ENCODE peak calls at places on chromosomes 16 and 17, in six cellular contexts. K is stomach, Z is K562, Y is ovary, I is suprapubic skin, F is uterus. M is an unnamed sample.

GRCh38 chr17:49787932-49788442 is 494 bp upstream of the KAT7 start:
- DNase-seq in I (no peak), F (no peak), Y (peak; percentile 40), Z (no peak), K (no peak), M (no peak)

GRCh38 chr17:17044846-17045561 is 2.7 kb downstream of the MPRIP start:
- DNase-seq in Y (no peak), I (peak; percentile 70), Z (no peak), F (peak; percentile 54), K (peak; percentile 26), M (peak; percentile 81)

GRCh38 chr17:47850692-47851573 is at the start of gene SP6:
- DNase-seq in K (peak; percentile 91), Z (peak; percentile 91), I (no peak), F (peak; percentile 50), Y (peak; percentile 57), M (no peak)

GRCh38 chr17:82367724-82368524 is 3.6 kb upstream of the UTS2R start:
- DNase-seq in K (no peak), F (no peak), Z (peak; percentile 94), I (no peak), Y (no peak), M (no peak)

GRCh38 chr16:71943887-71944286 is 48.6 kb downstream of the IST1 start:
- DNase-seq in I (no peak), F (no peak), Z (no peak), Y (no peak), K (no peak), M (no peak)

GRCh38 chr17:67375761-67376160 is 1.3 kb upstream of the PITPNC1 start:
- DNase-seq in F (no peak), I (no peak), Z (no peak), Y (no peak), K (no peak), M (no peak)

GRCh38 chr17:80861892-80862291 is 129.7 kb upstream of the CHMP6 start:
- DNase-seq in K (no peak), F (no peak), Y (no peak), I (no peak), Z (no peak), M (no peak)

GRCh38 chr16:22347100-22347820 is 27.2 kb downstream of the CDR2 start:
- DNase-seq in Z (no peak), Y (no peak), I (no peak), F (no peak), K (no peak), M (no peak)

GRCh38 chr16:69105501-69106361 is at the start of gene HAS3:
- DNase-seq in Z (peak; percentile 85), F (no peak), K (peak; percentile 65), I (no peak), Y (peak; percentile 41), M (peak; percentile 29)

GRCh38 chr17:74842599-74843351 is 16.9 kb downstream of the GRIN2C start:
- DNase-seq in K (peak; percentile 75), Z (peak; percentile 75), F (peak; percentile 66), Y (peak; percentile 83), I (no peak), M (no peak)

GRCh38 chr17:63698381-63698885 is 1.5 kb downstream of the LIMD2 start:
- DNase-seq in K (peak; percentile 30), Y (no peak), F (no peak), Z (no peak), I (no peak), M (no peak)

GRCh38 chr17:63701477-63702222 is 1.7 kb upstream of the LIMD2 start:
- DNase-seq in Y (no peak), I (peak; percentile 76), F (no peak), K (peak; percentile 41), Z (peak; percentile 41), M (no peak)

GRCh38 chr17:63700528-63701441 is 860 bp upstream of the LIMD2 start:
- DNase-seq in I (no peak), Y (no peak), Z (no peak), K (peak; percentile 27), F (peak; percentile 56), M (peak; percentile 86)

GRCh38 chr17:63698886-63699637 is 863 bp downstream of the LIMD2 start:
- DNase-seq in I (no peak), F (peak; percentile 33), Z (no peak), K (peak; percentile 64), Y (no peak), M (peak; percentile 31)

DNA sequence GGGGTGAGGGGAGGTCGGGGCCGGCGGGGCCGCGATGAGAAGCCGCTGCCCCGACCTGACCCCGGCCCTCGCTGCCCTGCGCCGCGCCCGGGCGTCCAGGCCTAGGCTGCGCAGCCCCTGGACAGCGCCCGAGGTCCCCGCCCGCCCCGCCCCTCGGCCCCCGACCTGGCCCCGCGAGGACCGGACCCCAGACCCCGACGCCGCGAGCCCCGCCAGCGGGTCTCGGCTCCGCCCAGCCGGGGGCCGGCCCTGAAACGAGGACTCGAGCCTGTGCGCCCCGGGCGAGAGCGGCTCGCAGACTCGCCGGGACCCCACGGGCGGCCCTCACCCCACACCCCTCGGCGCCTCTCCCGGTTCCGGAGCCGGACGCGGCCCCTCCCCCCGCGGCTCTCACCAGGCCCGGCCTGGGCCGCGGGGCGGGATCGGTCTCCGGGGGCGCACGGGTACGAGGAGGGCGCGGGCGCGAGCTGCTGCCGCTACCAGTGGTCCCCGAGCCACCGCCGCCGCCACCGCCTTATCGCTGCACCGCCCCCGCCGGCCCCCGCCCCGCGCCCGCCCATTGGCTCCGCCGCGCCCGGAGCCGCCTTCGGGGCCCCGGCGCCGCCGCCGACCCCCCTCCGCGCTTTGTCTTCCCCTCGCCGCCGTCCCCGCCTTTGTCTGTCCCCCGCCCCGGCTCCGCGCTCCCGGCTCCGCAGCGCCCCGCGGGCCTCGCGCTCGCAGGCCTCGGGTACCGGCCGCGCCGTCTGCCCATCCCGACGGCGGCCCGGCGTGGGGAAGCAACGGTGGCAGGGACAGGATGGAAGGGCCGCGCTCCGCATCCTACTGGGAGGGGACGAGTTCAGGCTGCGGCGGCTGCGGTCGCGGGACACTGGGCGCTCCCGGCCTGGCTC is at the start of gene LIMD2:
- DNase-seq in F (peak; percentile 54), Z (peak; percentile 96), Y (peak; percentile 61), K (peak; percentile 66), I (no peak), M (peak; percentile 91)
- TF ChIP-seq POLR2A in F (no peak), Z (no peak), Y (no peak), K (no peak), I (no peak), M (no peak)

DNA sequence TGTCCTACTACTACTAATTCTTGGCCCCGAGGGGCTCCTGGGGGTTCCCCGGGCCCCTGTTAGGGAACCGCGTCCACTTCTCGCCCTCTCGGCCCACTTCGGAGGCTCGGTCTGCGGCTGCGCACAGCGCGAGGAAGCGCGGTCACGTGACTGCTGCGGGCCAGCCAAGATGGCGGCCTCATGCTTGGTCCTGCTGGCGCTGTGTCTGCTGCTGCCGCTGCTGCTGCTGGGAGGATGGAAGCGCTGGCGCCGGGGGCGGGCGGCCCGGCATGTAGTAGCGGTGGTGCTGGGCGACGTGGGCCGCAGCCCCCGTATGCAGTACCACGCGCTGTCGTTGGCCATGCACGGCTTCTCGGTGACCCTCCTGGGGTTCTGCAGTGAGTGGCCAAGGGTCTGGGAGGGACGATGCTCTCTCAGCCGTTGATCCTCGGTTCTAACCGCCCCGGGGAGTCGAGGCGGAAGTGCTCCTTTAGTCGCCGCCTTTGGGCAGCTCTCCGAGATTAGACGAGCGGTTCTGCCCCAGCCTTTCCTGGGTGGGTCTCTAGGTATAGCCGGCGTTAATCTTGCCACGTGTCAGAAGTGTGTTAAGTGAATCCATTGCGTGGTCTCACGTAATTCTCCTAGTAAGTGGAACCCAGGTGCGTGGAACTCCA is at the start of gene ALG1:
- DNase-seq in I (peak; percentile 92), Y (peak; percentile 94), F (peak; percentile 93), Z (peak; percentile 97), K (peak; percentile 91), M (peak; percentile 98)
- TF ChIP-seq POLR2A in I (peak; percentile 56), Y (peak; percentile 65), F (peak; percentile 36), Z (peak; percentile 97), K (no peak), M (no peak)

GRCh38 chr17:6555331-6556120 is 829 bp downstream of the PITPNM3 start:
- DNase-seq in I (no peak), F (no peak), K (peak; percentile 55), Y (peak; percentile 57), Z (no peak), M (no peak)
- TF ChIP-seq POLR2A in I (no peak), F (no peak), K (no peak), Y (no peak), Z (no peak), M (no peak)

GRCh38 chr16:89052824-89053724 is 40.6 kb upstream of the ACSF3 start:
- DNase-seq in Y (no peak), K (peak; percentile 88), F (no peak), Z (peak; percentile 76), I (no peak), M (no peak)
- TF ChIP-seq POLR2A in Y (no peak), K (no peak), F (no peak), Z (no peak), I (no peak), M (no peak)

DNA sequence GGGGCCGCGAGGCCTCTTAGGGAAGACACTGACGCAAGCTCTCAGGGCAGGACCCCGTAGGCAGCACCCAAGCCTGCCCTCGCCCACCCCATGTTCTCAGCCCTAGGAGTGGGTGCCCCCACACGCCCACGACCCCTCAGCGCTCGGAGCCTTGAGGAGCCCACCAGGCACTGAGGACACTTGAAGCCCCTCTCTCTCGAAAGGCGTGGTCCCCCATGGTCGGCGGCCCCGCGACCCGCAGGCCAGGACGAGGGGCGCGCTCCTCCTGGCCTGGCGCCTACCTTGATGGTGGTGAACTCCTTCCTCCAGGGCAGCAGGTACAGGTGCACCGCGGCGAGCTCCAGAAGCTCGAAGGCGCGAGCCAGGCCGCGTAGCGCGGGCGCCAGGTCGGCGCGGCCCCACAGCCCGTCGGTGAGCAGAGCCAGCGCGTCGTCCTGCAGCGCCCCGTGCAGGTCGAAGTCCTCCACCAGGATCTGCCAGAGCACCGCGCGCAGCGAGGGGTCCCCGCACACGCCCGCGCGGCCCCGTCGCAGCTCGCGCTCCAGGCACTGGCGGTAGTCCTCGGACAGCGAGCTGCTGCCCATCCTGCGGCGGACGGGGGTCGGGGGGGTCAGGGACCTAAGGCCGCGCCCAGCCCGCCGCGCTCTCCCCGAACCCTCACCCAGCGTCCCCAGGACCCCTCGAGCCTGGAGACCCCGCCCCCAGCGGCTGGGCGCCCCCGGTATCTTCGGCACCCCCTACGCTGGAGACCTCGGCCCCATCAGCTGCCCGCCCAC is 668 bp downstream of the SPATA2L start:
- DNase-seq in I (peak; percentile 80), K (peak; percentile 76), F (peak; percentile 48), Y (peak; percentile 60), Z (peak; percentile 54), M (no peak)
- TF ChIP-seq POLR2A in I (no peak), K (no peak), F (no peak), Y (no peak), Z (no peak), M (no peak)

GRCh38 chr16:66431760-66432159 is 4.7 kb downstream of the BEAN1 start:
- DNase-seq in I (no peak), Z (no peak), K (no peak), Y (no peak), F (no peak), M (no peak)
- TF ChIP-seq POLR2A in I (no peak), Z (no peak), K (no peak), Y (no peak), F (no peak), M (no peak)

M was measured in lower leg skin.